ENCODE peak calls at places on chromosome 10, in six cellular contexts. One of them, this sample, is unnamed.

GRCh38 chr10:104054430-104054829 is 31.2 kb downstream of the COL17A1 start:
- DNase-seq in AG04450: peak
- DNase-seq in Calu3: no peak
- DNase-seq in Peyer's patch: no peak
- DNase-seq in BE2C: no peak
- DNase-seq in WERI-Rb-1: no peak
- DNase-seq in this sample: no peak

GRCh38 chr10:78349165-78349516 is 315.5 kb downstream of the RPS24 start:
- DNase-seq in Peyer's patch: peak
- DNase-seq in AG04450: no peak
- DNase-seq in BE2C: no peak
- DNase-seq in WERI-Rb-1: no peak
- DNase-seq in Calu3: no peak
- DNase-seq in this sample: no peak

GRCh38 chr10:67804395-67804678 is 33.7 kb downstream of the DNAJC12 start:
- DNase-seq in Calu3: no peak
- DNase-seq in AG04450: no peak
- DNase-seq in Peyer's patch: no peak
- DNase-seq in BE2C: no peak
- DNase-seq in WERI-Rb-1: no peak
- DNase-seq in this sample: no peak

GRCh38 chr10:93580824-93581223 is 14.4 kb downstream of the FFAR4 start:
- DNase-seq in Peyer's patch: no peak
- DNase-seq in WERI-Rb-1: no peak
- DNase-seq in BE2C: no peak
- DNase-seq in Calu3: peak
- DNase-seq in AG04450: no peak
- DNase-seq in this sample: no peak

GRCh38 chr10:80204801-80205477 is 398 bp downstream of the ANXA11 start:
- DNase-seq in BE2C: peak
- DNase-seq in Calu3: no peak
- DNase-seq in AG04450: no peak
- DNase-seq in WERI-Rb-1: peak
- DNase-seq in Peyer's patch: peak
- DNase-seq in this sample: peak

GRCh38 chr10:113096111-113097045 is 146.3 kb downstream of the TCF7L2 start:
- DNase-seq in AG04450: no peak
- DNase-seq in Peyer's patch: no peak
- DNase-seq in BE2C: no peak
- DNase-seq in Calu3: no peak
- DNase-seq in WERI-Rb-1: no peak
- DNase-seq in this sample: no peak

GRCh38 chr10:98980353-98980752 is 255.3 kb downstream of the HPSE2 start:
- DNase-seq in WERI-Rb-1: no peak
- DNase-seq in Peyer's patch: no peak
- DNase-seq in Calu3: no peak
- DNase-seq in BE2C: no peak
- DNase-seq in AG04450: no peak
- DNase-seq in this sample: no peak

GRCh38 chr10:77893386-77893785 is 33.2 kb downstream of the DLG5 start:
- DNase-seq in Peyer's patch: no peak
- DNase-seq in BE2C: no peak
- DNase-seq in AG04450: no peak
- DNase-seq in Calu3: no peak
- DNase-seq in WERI-Rb-1: no peak
- DNase-seq in this sample: no peak

GRCh38 chr10:519716-520401 is 169.6 kb downstream of the DIP2C start:
- DNase-seq in AG04450: no peak
- DNase-seq in Peyer's patch: no peak
- DNase-seq in BE2C: no peak
- DNase-seq in WERI-Rb-1: no peak
- DNase-seq in Calu3: no peak
- DNase-seq in this sample: no peak

GRCh38 chr10:52642208-52642607 is 130.4 kb downstream of the MBL2 start:
- DNase-seq in BE2C: no peak
- DNase-seq in WERI-Rb-1: no peak
- DNase-seq in Peyer's patch: no peak
- DNase-seq in AG04450: no peak
- DNase-seq in Calu3: no peak
- DNase-seq in this sample: no peak

GRCh38 chr10:9035355-9035754 is 980.9 kb downstream of the GATA3 start:
- DNase-seq in BE2C: no peak
- DNase-seq in WERI-Rb-1: no peak
- DNase-seq in AG04450: no peak
- DNase-seq in Calu3: no peak
- DNase-seq in Peyer's patch: no peak
- DNase-seq in this sample: no peak

GRCh38 chr10:125411724-125412123 is 251.4 kb upstream of the CTBP2 start:
- DNase-seq in WERI-Rb-1: no peak
- DNase-seq in AG04450: peak
- DNase-seq in Peyer's patch: no peak
- DNase-seq in Calu3: no peak
- DNase-seq in BE2C: no peak
- DNase-seq in this sample: no peak

GRCh38 chr10:89301231-89301630 is 615 bp upstream of the IFIT2 start:
- DNase-seq in AG04450: no peak
- DNase-seq in WERI-Rb-1: no peak
- DNase-seq in Calu3: no peak
- DNase-seq in BE2C: no peak
- DNase-seq in Peyer's patch: peak
- DNase-seq in this sample: no peak

GRCh38 chr10:74419491-74420466 is 268.8 kb downstream of the ADK start:
- DNase-seq in AG04450: no peak
- DNase-seq in BE2C: peak
- DNase-seq in WERI-Rb-1: peak
- DNase-seq in Peyer's patch: peak
- DNase-seq in Calu3: peak
- DNase-seq in this sample: no peak

GRCh38 chr10:46020871-46021553 is 9.4 kb downstream of the NCOA4 start:
- DNase-seq in AG04450: peak
- DNase-seq in Calu3: no peak
- DNase-seq in Peyer's patch: no peak
- DNase-seq in WERI-Rb-1: no peak
- DNase-seq in BE2C: no peak
- DNase-seq in this sample: no peak

GRCh38 chr10:28796606-28797512 is 119.5 kb downstream of the BAMBI start:
- DNase-seq in Peyer's patch: peak
- DNase-seq in BE2C: peak
- DNase-seq in WERI-Rb-1: no peak
- DNase-seq in AG04450: peak
- DNase-seq in Calu3: peak
- DNase-seq in this sample: no peak

GRCh38 chr10:75408512-75408881 is 6.9 kb upstream of the ZNF503 start:
- DNase-seq in WERI-Rb-1: no peak
- DNase-seq in AG04450: no peak
- DNase-seq in Peyer's patch: no peak
- DNase-seq in BE2C: no peak
- DNase-seq in Calu3: no peak
- DNase-seq in this sample: no peak

GRCh38 chr10:112375721-112376577 is 2.0 kb downstream of the ACSL5 start:
- DNase-seq in WERI-Rb-1: no peak
- DNase-seq in Calu3: peak
- DNase-seq in Peyer's patch: peak
- DNase-seq in AG04450: no peak
- DNase-seq in BE2C: no peak
- DNase-seq in this sample: peak

DNA sequence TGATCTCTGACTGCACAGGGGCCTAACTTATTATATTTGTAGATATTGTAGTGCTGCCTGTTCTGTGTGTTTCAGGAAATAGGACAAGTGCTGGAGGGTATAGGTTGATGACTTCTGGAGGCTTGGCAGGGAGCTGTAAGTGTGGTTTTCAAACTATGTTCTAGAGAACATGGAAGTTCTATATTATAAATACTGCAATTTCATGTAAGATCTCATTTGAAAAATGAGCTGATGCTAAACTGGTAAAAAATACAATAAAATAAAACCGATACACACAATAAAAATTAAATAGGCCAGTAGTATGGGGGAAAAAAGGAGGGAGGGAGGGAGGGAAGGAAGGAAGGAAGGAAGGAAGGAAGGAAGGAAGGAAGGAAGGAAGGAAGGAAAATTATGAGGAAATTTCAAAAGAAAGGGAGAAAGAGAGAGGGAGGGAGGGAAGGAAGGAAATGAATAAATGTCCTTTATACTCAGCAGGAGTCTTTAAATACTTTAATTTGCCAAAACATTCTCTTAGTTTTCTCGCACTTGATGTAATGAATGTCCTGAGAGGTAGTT is 181.3 kb downstream of the KIAA1217 start:
- DNase-seq in Peyer's patch: no peak
- DNase-seq in BE2C: no peak
- DNase-seq in Calu3: no peak
- DNase-seq in WERI-Rb-1: no peak
- DNase-seq in AG04450: no peak
- DNase-seq in this sample: no peak
- TF ChIP-seq CTCF in Peyer's patch: no peak
- TF ChIP-seq CTCF in BE2C: no peak
- TF ChIP-seq CTCF in Calu3: no peak
- TF ChIP-seq CTCF in WERI-Rb-1: no peak
- TF ChIP-seq CTCF in AG04450: no peak
- TF ChIP-seq CTCF in this sample: no peak

GRCh38 chr10:4822208-4822607 is 3.8 kb upstream of the AKR1E2 start:
- DNase-seq in Peyer's patch: no peak
- DNase-seq in AG04450: no peak
- DNase-seq in WERI-Rb-1: no peak
- DNase-seq in Calu3: no peak
- DNase-seq in BE2C: no peak
- DNase-seq in this sample: no peak
- TF ChIP-seq CTCF in Peyer's patch: no peak
- TF ChIP-seq CTCF in AG04450: no peak
- TF ChIP-seq CTCF in WERI-Rb-1: no peak
- TF ChIP-seq CTCF in Calu3: no peak
- TF ChIP-seq CTCF in BE2C: no peak
- TF ChIP-seq CTCF in this sample: no peak

GRCh38 chr10:18423058-18423637 is 228.2 kb downstream of the NSUN6 start:
- DNase-seq in Calu3: no peak
- DNase-seq in AG04450: no peak
- DNase-seq in BE2C: no peak
- DNase-seq in Peyer's patch: no peak
- DNase-seq in WERI-Rb-1: no peak
- DNase-seq in this sample: no peak
- TF ChIP-seq CTCF in Calu3: no peak
- TF ChIP-seq CTCF in AG04450: no peak
- TF ChIP-seq CTCF in BE2C: no peak
- TF ChIP-seq CTCF in Peyer's patch: no peak
- TF ChIP-seq CTCF in WERI-Rb-1: no peak
- TF ChIP-seq CTCF in this sample: no peak

GRCh38 chr10:87623191-87623590 is 36.5 kb upstream of the PAPSS2 start:
- DNase-seq in Peyer's patch: no peak
- DNase-seq in AG04450: no peak
- DNase-seq in Calu3: no peak
- DNase-seq in BE2C: no peak
- DNase-seq in WERI-Rb-1: no peak
- DNase-seq in this sample: no peak
- TF ChIP-seq CTCF in Peyer's patch: no peak
- TF ChIP-seq CTCF in AG04450: no peak
- TF ChIP-seq CTCF in Calu3: no peak
- TF ChIP-seq CTCF in BE2C: no peak
- TF ChIP-seq CTCF in WERI-Rb-1: no peak
- TF ChIP-seq CTCF in this sample: no peak

DNA sequence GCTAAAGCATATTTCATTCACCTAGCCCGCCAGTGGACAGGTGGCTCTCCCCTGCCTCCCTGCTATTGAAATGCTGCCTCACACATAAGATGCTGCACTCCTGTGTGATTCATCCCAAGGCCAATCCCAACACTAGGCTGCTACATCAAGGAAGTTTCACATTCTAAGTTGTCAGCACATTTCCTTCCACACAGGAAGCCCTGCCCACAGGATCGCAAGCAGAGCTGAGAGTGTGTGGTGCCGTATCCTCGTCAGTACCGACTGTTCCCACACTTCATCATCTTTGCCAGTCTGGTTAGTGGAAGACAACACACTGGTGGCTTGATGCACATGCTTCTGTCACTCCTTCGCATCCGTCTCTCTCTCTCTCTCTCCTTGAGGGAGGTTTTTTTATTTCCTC is 194.3 kb upstream of the PPP2R2D start:
- DNase-seq in WERI-Rb-1: no peak
- DNase-seq in BE2C: no peak
- DNase-seq in AG04450: no peak
- DNase-seq in Calu3: no peak
- DNase-seq in Peyer's patch: no peak
- DNase-seq in this sample: no peak
- TF ChIP-seq CTCF in WERI-Rb-1: no peak
- TF ChIP-seq CTCF in BE2C: no peak
- TF ChIP-seq CTCF in AG04450: no peak
- TF ChIP-seq CTCF in Calu3: no peak
- TF ChIP-seq CTCF in Peyer's patch: no peak
- TF ChIP-seq CTCF in this sample: no peak

DNA sequence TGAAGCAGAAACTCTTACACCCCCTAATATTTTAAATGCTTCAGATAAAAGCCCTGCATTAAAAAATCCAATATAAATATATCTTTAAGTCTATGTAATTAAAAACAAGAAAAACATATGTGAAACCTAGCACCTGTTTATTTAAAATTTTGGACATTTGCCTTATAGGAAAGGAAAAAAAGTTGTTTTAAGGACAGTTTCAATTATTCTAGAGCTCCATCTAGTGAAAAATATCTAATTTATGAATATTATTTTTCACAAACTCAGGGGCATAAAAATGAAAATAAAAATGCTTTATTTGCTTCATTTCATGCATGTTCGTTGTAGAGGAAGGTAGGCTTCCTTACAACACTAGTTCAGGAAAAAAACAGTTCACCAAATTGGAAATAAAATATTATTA is 26.1 kb downstream of the ENKUR start:
- DNase-seq in BE2C: no peak
- DNase-seq in AG04450: no peak
- DNase-seq in Peyer's patch: no peak
- DNase-seq in Calu3: no peak
- DNase-seq in WERI-Rb-1: no peak
- DNase-seq in this sample: no peak
- TF ChIP-seq CTCF in BE2C: no peak
- TF ChIP-seq CTCF in AG04450: peak
- TF ChIP-seq CTCF in Peyer's patch: no peak
- TF ChIP-seq CTCF in Calu3: no peak
- TF ChIP-seq CTCF in WERI-Rb-1: no peak
- TF ChIP-seq CTCF in this sample: no peak

GRCh38 chr10:69866688-69867461 is 65.2 kb downstream of the COL13A1 start:
- DNase-seq in Peyer's patch: peak
- DNase-seq in Calu3: peak
- DNase-seq in BE2C: peak
- DNase-seq in AG04450: peak
- DNase-seq in WERI-Rb-1: peak
- DNase-seq in this sample: no peak
- TF ChIP-seq CTCF in Peyer's patch: no peak
- TF ChIP-seq CTCF in Calu3: no peak
- TF ChIP-seq CTCF in BE2C: peak
- TF ChIP-seq CTCF in AG04450: peak
- TF ChIP-seq CTCF in WERI-Rb-1: no peak
- TF ChIP-seq CTCF in this sample: no peak

DNA sequence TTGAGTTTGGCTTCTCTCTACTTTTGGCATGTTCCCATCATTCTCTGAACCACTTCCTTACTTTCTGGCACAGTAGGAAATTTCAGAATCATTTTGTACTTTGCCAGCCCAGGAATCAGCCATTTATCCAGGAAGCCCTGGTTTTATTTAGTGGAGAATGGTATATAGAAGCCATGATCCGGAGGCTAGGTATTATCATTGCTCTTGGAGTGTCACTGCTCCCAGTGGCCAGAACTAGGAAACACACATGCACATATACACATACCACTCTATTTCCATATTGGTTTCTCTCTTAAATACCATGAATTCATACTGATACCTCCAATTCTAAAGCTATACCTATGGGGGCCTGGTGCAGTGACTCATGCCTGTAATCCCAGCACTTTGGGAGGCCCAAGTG is 36.3 kb downstream of the SUFU start:
- DNase-seq in Peyer's patch: no peak
- DNase-seq in Calu3: no peak
- DNase-seq in WERI-Rb-1: no peak
- DNase-seq in AG04450: no peak
- DNase-seq in BE2C: no peak
- DNase-seq in this sample: no peak
- TF ChIP-seq CTCF in Peyer's patch: peak
- TF ChIP-seq CTCF in Calu3: no peak
- TF ChIP-seq CTCF in WERI-Rb-1: peak
- TF ChIP-seq CTCF in AG04450: peak
- TF ChIP-seq CTCF in BE2C: peak
- TF ChIP-seq CTCF in this sample: no peak